ENCODE peak calls at places on chromosome 2, in seven cellular contexts. D is Panc1, U is H1, E is K562, C is HCT116, G is HepG2, B is GM12878. T is an unnamed sample.

GRCh38 chr2:11542275-11542819 is 8.5 kb downstream of the GREB1 start:
- DNase-seq in D (no peak), E (no peak), B (no peak), G (peak; percentile 51), C (no peak), U (no peak), T (no peak)

GRCh38 chr2:172305066-172305465 is 122.3 kb upstream of the ITGA6 start:
- DNase-seq in B (no peak), E (no peak), U (no peak), D (no peak), C (no peak), G (no peak), T (no peak)

GRCh38 chr2:106944220-106944619 is 58.3 kb upstream of the ST6GAL2 start:
- DNase-seq in E (no peak), B (no peak), C (no peak), G (no peak), U (no peak), D (no peak), T (no peak)

GRCh38 chr2:32068-32467 is 14.2 kb downstream of the FAM110C start:
- DNase-seq in B (no peak), C (no peak), E (no peak), D (no peak), U (no peak), G (no peak), T (no peak)

GRCh38 chr2:96427917-96428316 is 77.2 kb downstream of the NEURL3 start:
- DNase-seq in U (no peak), B (no peak), G (peak; percentile 72), C (peak; percentile 90), D (peak; percentile 82), E (no peak), T (no peak)

GRCh38 chr2:167310442-167310841 is 422.2 kb downstream of the XIRP2 start:
- DNase-seq in D (no peak), C (no peak), B (no peak), U (no peak), G (no peak), E (no peak), T (no peak)

GRCh38 chr2:235026137-235026536 is 74.3 kb downstream of the SH3BP4 start:
- DNase-seq in D (peak; percentile 65), U (no peak), G (peak; percentile 47), B (no peak), C (peak; percentile 71), E (no peak), T (no peak)

GRCh38 chr2:240704651-240705050 is 13.0 kb downstream of the AQP12A start:
- DNase-seq in U (no peak), G (no peak), E (no peak), D (no peak), B (no peak), C (no peak), T (no peak)

GRCh38 chr2:72956936-72957335 is 39.6 kb downstream of the EMX1 start:
- DNase-seq in B (no peak), C (no peak), G (no peak), E (no peak), U (no peak), D (no peak), T (no peak)

GRCh38 chr2:158745067-158745865 is 49.9 kb upstream of the DAPL1 start:
- DNase-seq in D (no peak), E (no peak), B (no peak), G (peak; percentile 64), C (peak; percentile 35), U (peak; percentile 7), T (peak; percentile 58)

GRCh38 chr2:40115894-40116293 is 336.0 kb downstream of the SLC8A1 start:
- DNase-seq in G (no peak), C (no peak), E (no peak), U (no peak), B (no peak), D (no peak), T (no peak)

GRCh38 chr2:20137131-20137571 is 85.7 kb upstream of the LAPTM4A start:
- DNase-seq in D (no peak), U (no peak), C (no peak), G (no peak), E (no peak), B (no peak), T (no peak)

GRCh38 chr2:11863103-11863502 is 116.7 kb downstream of the LPIN1 start:
- DNase-seq in B (no peak), U (no peak), G (no peak), C (no peak), E (no peak), D (no peak), T (no peak)

GRCh38 chr2:172968061-172968469 is 107.6 kb upstream of the MAP3K20 start:
- DNase-seq in E (no peak), C (no peak), G (peak; percentile 20), B (no peak), U (no peak), D (no peak), T (no peak)

GRCh38 chr2:30239308-30240161 is 8.2 kb downstream of the LBH start:
- DNase-seq in D (peak; percentile 36), B (no peak), U (no peak), E (peak; percentile 78), C (peak; percentile 55), G (peak; percentile 60), T (peak; percentile 86)

GRCh38 chr2:66930499-66931165 is 466.5 kb upstream of the ETAA1 start:
- DNase-seq in B (no peak), C (no peak), E (no peak), G (no peak), D (no peak), U (no peak), T (no peak)

GRCh38 chr2:20212459-20212870 is 12.5 kb downstream of the SDC1 start:
- DNase-seq in D (no peak), U (no peak), E (no peak), C (no peak), G (no peak), B (no peak), T (peak; percentile 58)

GRCh38 chr2:2800697-2801096 is 469.6 kb upstream of the MYT1L start:
- DNase-seq in E (no peak), B (no peak), D (no peak), U (no peak), C (no peak), G (no peak), T (no peak)

GRCh38 chr2:157305713-157306110 is 19.9 kb downstream of the ERMN start:
- DNase-seq in U (no peak), D (no peak), B (no peak), E (no peak), C (no peak), G (no peak), T (no peak)

GRCh38 chr2:141329949-141330348 is 800.9 kb downstream of the LRP1B start:
- DNase-seq in B (no peak), C (no peak), D (no peak), E (no peak), U (no peak), G (no peak), T (no peak)

GRCh38 chr2:165002638-165003037 is 47.3 kb upstream of the SLC38A11 start:
- DNase-seq in C (no peak), D (no peak), B (no peak), E (no peak), U (no peak), G (no peak), T (no peak)

GRCh38 chr2:45458909-45459563 is 152.0 kb downstream of the SRBD1 start:
- DNase-seq in U (no peak), B (no peak), D (peak; percentile 10), C (peak; percentile 28), G (peak; percentile 19), E (no peak), T (no peak)

GRCh38 chr2:209411296-209411695 is 12.6 kb upstream of the MAP2 start:
- DNase-seq in U (no peak), C (no peak), D (no peak), B (no peak), E (no peak), G (no peak), T (no peak)
- TF ChIP-seq SIN3A in U (no peak), C (no peak), D (no peak), B (no peak), E (no peak), G (no peak), T (no peak)

DNA sequence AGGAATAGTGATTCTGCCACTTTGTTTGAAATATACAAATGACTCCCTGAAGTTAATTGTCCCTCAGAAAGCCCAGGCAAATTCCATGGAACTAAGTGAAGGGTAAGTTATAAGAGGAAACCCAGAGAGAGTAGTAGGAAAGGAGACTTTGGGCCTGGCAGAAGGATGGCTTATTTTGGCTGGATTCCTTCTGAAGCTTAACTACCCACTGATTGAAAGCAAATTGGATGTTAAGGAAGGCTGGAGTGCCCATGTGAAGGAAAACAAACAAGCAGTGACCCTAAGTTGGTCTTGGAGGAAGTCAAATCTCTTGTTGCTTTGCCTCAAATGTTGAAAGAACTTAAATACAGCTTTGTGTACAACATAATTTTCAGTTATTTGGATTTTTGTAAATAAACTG is 1106.4 kb upstream of the ZEB2 start:
- DNase-seq in D (no peak), U (no peak), B (no peak), C (no peak), G (no peak), E (no peak), T (no peak)
- TF ChIP-seq SIN3A in D (no peak), U (no peak), B (no peak), C (no peak), G (no peak), E (no peak), T (no peak)

GRCh38 chr2:97763176-97763845 is 49.9 kb downstream of the ZAP70 start:
- DNase-seq in D (no peak), E (no peak), G (no peak), C (no peak), B (no peak), U (no peak), T (no peak)
- TF ChIP-seq SIN3A in D (no peak), E (no peak), G (no peak), C (no peak), B (no peak), U (no peak), T (no peak)

GRCh38 chr2:5694016-5694690 is 2.0 kb downstream of the SOX11 start:
- DNase-seq in U (no peak), D (no peak), B (no peak), C (no peak), E (no peak), G (no peak), T (peak; percentile 65)

GRCh38 chr2:5695641-5696350 is 3.6 kb downstream of the SOX11 start:
- DNase-seq in U (no peak), B (no peak), C (no peak), E (no peak), D (no peak), G (no peak), T (peak; percentile 80)

GRCh38 chr2:5692561-5693287 is 540 bp downstream of the SOX11 start:
- DNase-seq in U (no peak), G (no peak), B (no peak), C (no peak), E (no peak), D (no peak), T (peak; percentile 68)

GRCh38 chr2:5691659-5692529 is at the start of gene SOX11:
- DNase-seq in U (peak; percentile 74), E (no peak), G (no peak), C (no peak), D (no peak), B (no peak), T (peak; percentile 99)

GRCh38 chr2:5693288-5694015 is 1.3 kb downstream of the SOX11 start:
- DNase-seq in G (no peak), U (no peak), C (no peak), E (no peak), D (no peak), B (no peak), T (peak; percentile 69)
- TF ChIP-seq SIN3A in G (no peak), U (no peak), C (no peak), E (no peak), D (no peak), B (no peak), T (no peak)

T was measured in SK-N-SH.